ENCODE peak calls at places on chromosomes 7 and 10, in eight cellular contexts. One of them, this sample, is unnamed.

GRCh38 chr10:128852902-128853301 is 614.1 kb upstream of the MGMT start:
- DNase-seq in left ventricle myocardium inferior: no peak
- DNase-seq in stomach: no peak
- DNase-seq in astrocyte of the cerebellum: no peak
- DNase-seq in keratinocyte: no peak
- DNase-seq in fibroblast of mammary gland: no peak
- DNase-seq in tibial nerve: peak; percentile 4
- DNase-seq in BE2C: no peak
- DNase-seq in this sample: no peak

GRCh38 chr10:27496137-27496536 is 8.0 kb upstream of the RAB18 start:
- DNase-seq in left ventricle myocardium inferior: no peak
- DNase-seq in keratinocyte: no peak
- DNase-seq in fibroblast of mammary gland: no peak
- DNase-seq in astrocyte of the cerebellum: no peak
- DNase-seq in stomach: no peak
- DNase-seq in tibial nerve: no peak
- DNase-seq in BE2C: no peak
- DNase-seq in this sample: no peak

GRCh38 chr10:61135276-61135721 is 191.3 kb upstream of the RHOBTB1 start:
- DNase-seq in fibroblast of mammary gland: no peak
- DNase-seq in tibial nerve: no peak
- DNase-seq in left ventricle myocardium inferior: no peak
- DNase-seq in keratinocyte: no peak
- DNase-seq in BE2C: no peak
- DNase-seq in stomach: no peak
- DNase-seq in astrocyte of the cerebellum: no peak
- DNase-seq in this sample: no peak

GRCh38 chr7:98133621-98134266 is 27.1 kb downstream of the LMTK2 start:
- DNase-seq in tibial nerve: no peak
- DNase-seq in fibroblast of mammary gland: peak; percentile 41
- DNase-seq in stomach: no peak
- DNase-seq in left ventricle myocardium inferior: no peak
- DNase-seq in astrocyte of the cerebellum: no peak
- DNase-seq in BE2C: no peak
- DNase-seq in keratinocyte: peak; percentile 40
- DNase-seq in this sample: no peak

GRCh38 chr7:36962367-36962766 is 238.1 kb upstream of the AOAH start:
- DNase-seq in BE2C: no peak
- DNase-seq in fibroblast of mammary gland: no peak
- DNase-seq in left ventricle myocardium inferior: no peak
- DNase-seq in keratinocyte: no peak
- DNase-seq in stomach: no peak
- DNase-seq in tibial nerve: no peak
- DNase-seq in astrocyte of the cerebellum: peak; percentile 44
- DNase-seq in this sample: no peak

GRCh38 chr7:3924277-3924676 is 623.2 kb downstream of the SDK1 start:
- DNase-seq in fibroblast of mammary gland: no peak
- DNase-seq in keratinocyte: no peak
- DNase-seq in stomach: no peak
- DNase-seq in BE2C: no peak
- DNase-seq in left ventricle myocardium inferior: no peak
- DNase-seq in astrocyte of the cerebellum: no peak
- DNase-seq in tibial nerve: no peak
- DNase-seq in this sample: no peak

GRCh38 chr7:34844936-34845665 is 187.1 kb downstream of the NPSR1 start:
- DNase-seq in tibial nerve: no peak
- DNase-seq in left ventricle myocardium inferior: no peak
- DNase-seq in keratinocyte: no peak
- DNase-seq in fibroblast of mammary gland: no peak
- DNase-seq in BE2C: no peak
- DNase-seq in astrocyte of the cerebellum: no peak
- DNase-seq in stomach: no peak
- DNase-seq in this sample: no peak

GRCh38 chr7:142494021-142494420 is 236.2 kb upstream of the PRSS58 start:
- DNase-seq in left ventricle myocardium inferior: no peak
- DNase-seq in keratinocyte: no peak
- DNase-seq in fibroblast of mammary gland: no peak
- DNase-seq in BE2C: no peak
- DNase-seq in astrocyte of the cerebellum: no peak
- DNase-seq in tibial nerve: no peak
- DNase-seq in stomach: no peak
- DNase-seq in this sample: no peak

GRCh38 chr7:55288070-55288824 is 76.9 kb upstream of the LANCL2 start:
- DNase-seq in astrocyte of the cerebellum: no peak
- DNase-seq in BE2C: no peak
- DNase-seq in keratinocyte: no peak
- DNase-seq in tibial nerve: no peak
- DNase-seq in fibroblast of mammary gland: peak; percentile 36
- DNase-seq in stomach: no peak
- DNase-seq in left ventricle myocardium inferior: no peak
- DNase-seq in this sample: no peak

GRCh38 chr10:69453759-69454158 is 2.5 kb downstream of the TSPAN15 start:
- DNase-seq in tibial nerve: no peak
- DNase-seq in astrocyte of the cerebellum: no peak
- DNase-seq in stomach: peak; percentile 84
- DNase-seq in left ventricle myocardium inferior: no peak
- DNase-seq in keratinocyte: no peak
- DNase-seq in BE2C: no peak
- DNase-seq in fibroblast of mammary gland: no peak
- DNase-seq in this sample: no peak

GRCh38 chr7:44979481-44980392 is 922 bp upstream of the MYO1G start:
- DNase-seq in fibroblast of mammary gland: no peak
- DNase-seq in keratinocyte: no peak
- DNase-seq in stomach: no peak
- DNase-seq in left ventricle myocardium inferior: no peak
- DNase-seq in tibial nerve: no peak
- DNase-seq in BE2C: no peak
- DNase-seq in astrocyte of the cerebellum: no peak
- DNase-seq in this sample: no peak
- TF ChIP-seq CTCF in fibroblast of mammary gland: no peak
- TF ChIP-seq CTCF in keratinocyte: no peak
- TF ChIP-seq CTCF in stomach: no peak
- TF ChIP-seq CTCF in left ventricle myocardium inferior: no peak
- TF ChIP-seq CTCF in tibial nerve: no peak
- TF ChIP-seq CTCF in BE2C: no peak
- TF ChIP-seq CTCF in astrocyte of the cerebellum: no peak
- TF ChIP-seq CTCF in this sample: no peak

GRCh38 chr10:99854860-99855259 is 72.4 kb downstream of the ABCC2 start:
- DNase-seq in tibial nerve: peak; percentile 41
- DNase-seq in keratinocyte: no peak
- DNase-seq in fibroblast of mammary gland: peak; percentile 80
- DNase-seq in stomach: no peak
- DNase-seq in BE2C: peak; percentile 25
- DNase-seq in left ventricle myocardium inferior: no peak
- DNase-seq in astrocyte of the cerebellum: peak; percentile 53
- DNase-seq in this sample: no peak
- TF ChIP-seq CTCF in tibial nerve: peak; percentile 44
- TF ChIP-seq CTCF in keratinocyte: peak; percentile 19
- TF ChIP-seq CTCF in fibroblast of mammary gland: peak; percentile 74
- TF ChIP-seq CTCF in stomach: no peak
- TF ChIP-seq CTCF in BE2C: peak; percentile 61
- TF ChIP-seq CTCF in left ventricle myocardium inferior: peak; percentile 62
- TF ChIP-seq CTCF in astrocyte of the cerebellum: peak; percentile 65
- TF ChIP-seq CTCF in this sample: peak; percentile 63

GRCh38 chr7:30282735-30283134 is 1.7 kb upstream of the ZNRF2 start:
- DNase-seq in fibroblast of mammary gland: no peak
- DNase-seq in tibial nerve: no peak
- DNase-seq in BE2C: no peak
- DNase-seq in keratinocyte: no peak
- DNase-seq in stomach: no peak
- DNase-seq in astrocyte of the cerebellum: no peak
- DNase-seq in left ventricle myocardium inferior: no peak
- DNase-seq in this sample: no peak

GRCh38 chr7:30285067-30285530 is 702 bp downstream of the ZNRF2 start:
- DNase-seq in tibial nerve: no peak
- DNase-seq in fibroblast of mammary gland: peak; percentile 23
- DNase-seq in BE2C: peak; percentile 46
- DNase-seq in astrocyte of the cerebellum: no peak
- DNase-seq in left ventricle myocardium inferior: peak; percentile 40
- DNase-seq in keratinocyte: no peak
- DNase-seq in stomach: peak; percentile 51
- DNase-seq in this sample: no peak

GRCh38 chr7:30285531-30286284 is 1.3 kb downstream of the ZNRF2 start:
- DNase-seq in keratinocyte: no peak
- DNase-seq in BE2C: peak; percentile 24
- DNase-seq in tibial nerve: peak; percentile 46
- DNase-seq in stomach: peak; percentile 46
- DNase-seq in fibroblast of mammary gland: peak; percentile 69
- DNase-seq in astrocyte of the cerebellum: peak; percentile 19
- DNase-seq in left ventricle myocardium inferior: peak; percentile 20
- DNase-seq in this sample: no peak

GRCh38 chr7:30286749-30287148 is 2.4 kb downstream of the ZNRF2 start:
- DNase-seq in BE2C: no peak
- DNase-seq in keratinocyte: no peak
- DNase-seq in astrocyte of the cerebellum: no peak
- DNase-seq in fibroblast of mammary gland: no peak
- DNase-seq in left ventricle myocardium inferior: no peak
- DNase-seq in stomach: no peak
- DNase-seq in tibial nerve: no peak
- DNase-seq in this sample: no peak

GRCh38 chr7:30284298-30285066 is at the start of gene ZNRF2:
- DNase-seq in keratinocyte: peak; percentile 92
- DNase-seq in stomach: peak; percentile 99
- DNase-seq in astrocyte of the cerebellum: peak; percentile 94
- DNase-seq in BE2C: peak; percentile 100
- DNase-seq in left ventricle myocardium inferior: peak; percentile 98
- DNase-seq in fibroblast of mammary gland: peak; percentile 96
- DNase-seq in tibial nerve: peak; percentile 95
- DNase-seq in this sample: peak; percentile 98
- TF ChIP-seq CTCF in keratinocyte: peak; percentile 52
- TF ChIP-seq CTCF in stomach: no peak
- TF ChIP-seq CTCF in astrocyte of the cerebellum: peak; percentile 46
- TF ChIP-seq CTCF in BE2C: peak; percentile 25
- TF ChIP-seq CTCF in left ventricle myocardium inferior: peak; percentile 65
- TF ChIP-seq CTCF in fibroblast of mammary gland: no peak
- TF ChIP-seq CTCF in tibial nerve: peak; percentile 54
- TF ChIP-seq CTCF in this sample: peak; percentile 61

DNA sequence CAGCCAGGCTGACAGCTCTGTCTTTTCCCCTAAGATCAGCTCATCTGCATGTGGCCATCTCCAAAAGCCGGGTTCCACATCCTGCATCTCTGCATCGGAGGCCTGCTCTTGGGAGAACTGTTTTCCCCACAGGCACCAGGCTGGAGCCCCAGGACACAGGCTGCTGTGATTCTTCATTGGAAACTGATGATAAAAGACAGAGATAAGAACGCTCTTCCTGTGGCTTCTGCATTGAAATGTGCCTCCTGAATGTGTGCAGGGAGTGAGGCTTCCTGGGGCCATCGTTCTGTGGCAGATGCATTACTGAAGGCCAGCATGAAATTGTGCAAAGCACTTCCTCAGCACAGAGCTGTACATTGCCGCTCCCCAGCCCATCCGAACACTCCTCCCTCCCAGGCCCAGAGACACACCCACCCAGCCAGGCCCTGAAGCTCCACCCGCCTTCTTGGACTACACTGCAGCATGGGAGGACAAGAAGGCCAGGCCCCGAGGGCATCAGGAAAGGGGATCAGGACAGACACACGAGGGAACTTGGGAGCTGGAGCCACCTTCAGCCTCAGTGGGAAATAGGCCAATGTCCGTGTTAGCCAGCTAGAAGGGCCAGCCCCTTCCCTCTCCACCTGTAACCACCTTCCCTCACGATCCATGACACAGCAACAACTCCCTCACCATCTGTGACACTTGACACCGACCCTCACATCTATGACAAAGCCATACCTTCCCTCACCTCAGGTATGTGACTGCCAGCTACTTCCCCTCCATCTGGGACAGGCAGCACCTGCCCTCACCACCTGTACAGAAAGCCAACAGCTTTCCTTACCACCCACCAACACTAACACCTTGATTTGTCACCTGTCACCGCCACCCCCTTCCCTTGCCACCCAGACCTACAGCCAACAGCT is 113.2 kb downstream of the GRID1 start:
- DNase-seq in fibroblast of mammary gland: no peak
- DNase-seq in tibial nerve: no peak
- DNase-seq in left ventricle myocardium inferior: no peak
- DNase-seq in stomach: peak; percentile 21
- DNase-seq in keratinocyte: no peak
- DNase-seq in BE2C: peak; percentile 86
- DNase-seq in astrocyte of the cerebellum: no peak
- DNase-seq in this sample: peak; percentile 68
- TF ChIP-seq CTCF in fibroblast of mammary gland: no peak
- TF ChIP-seq CTCF in tibial nerve: no peak
- TF ChIP-seq CTCF in left ventricle myocardium inferior: no peak
- TF ChIP-seq CTCF in stomach: no peak
- TF ChIP-seq CTCF in keratinocyte: no peak
- TF ChIP-seq CTCF in BE2C: no peak
- TF ChIP-seq CTCF in astrocyte of the cerebellum: no peak
- TF ChIP-seq CTCF in this sample: no peak

GRCh38 chr7:135801877-135802276 is 53.3 kb upstream of the FAM180A start:
- DNase-seq in left ventricle myocardium inferior: no peak
- DNase-seq in tibial nerve: no peak
- DNase-seq in BE2C: peak; percentile 60
- DNase-seq in astrocyte of the cerebellum: no peak
- DNase-seq in fibroblast of mammary gland: no peak
- DNase-seq in keratinocyte: no peak
- DNase-seq in stomach: no peak
- DNase-seq in this sample: no peak

GRCh38 chr7:135801045-135801693 is 52.6 kb upstream of the FAM180A start:
- DNase-seq in stomach: no peak
- DNase-seq in left ventricle myocardium inferior: no peak
- DNase-seq in BE2C: peak; percentile 62
- DNase-seq in keratinocyte: no peak
- DNase-seq in fibroblast of mammary gland: peak; percentile 80
- DNase-seq in astrocyte of the cerebellum: peak; percentile 60
- DNase-seq in tibial nerve: peak; percentile 70
- DNase-seq in this sample: no peak

GRCh38 chr7:135798104-135798503 is 49.5 kb upstream of the FAM180A start:
- DNase-seq in fibroblast of mammary gland: no peak
- DNase-seq in keratinocyte: no peak
- DNase-seq in stomach: no peak
- DNase-seq in BE2C: no peak
- DNase-seq in astrocyte of the cerebellum: no peak
- DNase-seq in tibial nerve: no peak
- DNase-seq in left ventricle myocardium inferior: no peak
- DNase-seq in this sample: no peak

GRCh38 chr7:135800560-135800959 is 51.9 kb upstream of the FAM180A start:
- DNase-seq in BE2C: no peak
- DNase-seq in stomach: no peak
- DNase-seq in tibial nerve: no peak
- DNase-seq in fibroblast of mammary gland: no peak
- DNase-seq in astrocyte of the cerebellum: no peak
- DNase-seq in left ventricle myocardium inferior: no peak
- DNase-seq in keratinocyte: no peak
- DNase-seq in this sample: no peak

GRCh38 chr7:135799881-135800280 is 51.3 kb upstream of the FAM180A start:
- DNase-seq in tibial nerve: no peak
- DNase-seq in left ventricle myocardium inferior: no peak
- DNase-seq in astrocyte of the cerebellum: no peak
- DNase-seq in BE2C: no peak
- DNase-seq in fibroblast of mammary gland: no peak
- DNase-seq in keratinocyte: no peak
- DNase-seq in stomach: no peak
- DNase-seq in this sample: no peak
- TF ChIP-seq CTCF in tibial nerve: no peak
- TF ChIP-seq CTCF in left ventricle myocardium inferior: no peak
- TF ChIP-seq CTCF in astrocyte of the cerebellum: no peak
- TF ChIP-seq CTCF in BE2C: no peak
- TF ChIP-seq CTCF in fibroblast of mammary gland: no peak
- TF ChIP-seq CTCF in keratinocyte: no peak
- TF ChIP-seq CTCF in stomach: no peak
- TF ChIP-seq CTCF in this sample: no peak